ENCODE peak calls at places on chromosome 6, in six cellular contexts. J is HS-5, M is NCI-H2171 treated with DMSO at 0.1 percent for 48 hours, T is fibroblast of the conjunctiva, Q is pancreas, B is myocyte. D is an unnamed sample.
A peak's percentile ranks its signal among the peaks of the same experiment; 100 is the strongest.

GRCh38 chr6:166313255-166314070 is 5.3 kb upstream of the PRR18 start:
- DNase-seq in T (peak; percentile 24), M (peak; percentile 31), B (peak; percentile 28), Q (no peak), J (no peak), D (no peak)

GRCh38 chr6:105135056-105135455 is 44.8 kb downstream of the POPDC3 start:
- DNase-seq in Q (no peak), J (peak; percentile 32), T (no peak), M (peak; percentile 15), B (peak; percentile 66), D (peak; percentile 36)

GRCh38 chr6:3835055-3835731 is 14.0 kb upstream of the FAM50B start:
- DNase-seq in T (no peak), Q (no peak), M (no peak), B (no peak), J (no peak), D (no peak)

GRCh38 chr6:143337201-143337949 is 113.1 kb downstream of the ADAT2 start:
- DNase-seq in M (no peak), T (no peak), Q (peak; percentile 48), J (no peak), B (no peak), D (peak; percentile 16)

GRCh38 chr6:41767112-41767946 is 12.4 kb downstream of the FRS3 start:
- DNase-seq in M (no peak), Q (no peak), J (no peak), T (peak; percentile 54), B (no peak), D (no peak)

GRCh38 chr6:33453361-33454008 is 891 bp upstream of the ZBTB9 start:
- DNase-seq in Q (no peak), T (no peak), M (peak; percentile 26), J (no peak), B (no peak), D (no peak)

GRCh38 chr6:143676437-143677045 is 1.2 kb upstream of the PHACTR2 start:
- DNase-seq in Q (no peak), B (no peak), M (no peak), T (no peak), J (no peak), D (no peak)

GRCh38 chr6:25027221-25027916 is 91.6 kb upstream of the RIPOR2 start:
- DNase-seq in B (no peak), T (no peak), Q (no peak), M (no peak), J (no peak), D (no peak)

GRCh38 chr6:83352413-83352812 is 78.4 kb downstream of the ME1 start:
- DNase-seq in Q (no peak), J (no peak), M (no peak), B (no peak), T (no peak), D (peak; percentile 6)

GRCh38 chr6:48928937-48929336 is 534.1 kb downstream of the MMUT start:
- DNase-seq in B (peak; percentile 3), Q (no peak), T (no peak), M (no peak), J (no peak), D (no peak)

GRCh38 chr6:9540534-9541126 is 874.2 kb downstream of the TFAP2A start:
- DNase-seq in T (peak; percentile 56), M (peak; percentile 15), B (peak; percentile 62), J (peak; percentile 57), Q (no peak), D (peak; percentile 34)

GRCh38 chr6:162198925-162199324 is 528.6 kb downstream of the PRKN start:
- DNase-seq in B (no peak), T (no peak), Q (no peak), J (no peak), M (no peak), D (no peak)

GRCh38 chr6:3438190-3439167 is 18.4 kb downstream of the SLC22A23 start:
- DNase-seq in T (peak; percentile 84), J (peak; percentile 48), Q (peak; percentile 56), B (peak; percentile 77), M (peak; percentile 99), D (peak; percentile 17)

GRCh38 chr6:168529214-168529613 is 88.2 kb downstream of the SMOC2 start:
- DNase-seq in J (no peak), T (no peak), M (no peak), B (no peak), Q (no peak), D (no peak)

GRCh38 chr6:3063733-3064700 is 4.3 kb upstream of the RIPK1 start:
- DNase-seq in M (peak; percentile 44), B (peak; percentile 88), T (peak; percentile 83), J (peak; percentile 66), Q (peak; percentile 98), D (peak; percentile 85)

GRCh38 chr6:30820196-30820595 is 64.1 kb upstream of the DDR1 start:
- DNase-seq in M (no peak), J (peak; percentile 49), T (peak; percentile 72), B (peak; percentile 82), Q (no peak), D (peak; percentile 91)

GRCh38 chr6:13615802-13616140 is 636 bp downstream of the NOL7 start:
- DNase-seq in Q (peak; percentile 70), J (no peak), M (peak; percentile 44), T (no peak), B (peak; percentile 54), D (peak; percentile 16)

GRCh38 chr6:16204653-16205376 is 33.6 kb upstream of the GMPR start:
- DNase-seq in J (no peak), Q (no peak), B (no peak), T (no peak), M (no peak), D (no peak)

GRCh38 chr6:156617376-156617775 is 159.8 kb upstream of the ARID1B start:
- DNase-seq in B (peak; percentile 2), T (no peak), Q (no peak), J (no peak), M (peak; percentile 39), D (no peak)

GRCh38 chr6:54285595-54285994 is 22.6 kb upstream of the TINAG start:
- DNase-seq in M (no peak), J (peak; percentile 16), T (no peak), Q (no peak), B (no peak), D (no peak)